ENCODE peak calls at places on chromosomes 2 and 18, in eight cellular contexts. U is AG04450; R is Panc1; V is astrocyte of the spinal cord; T is fibroblast of lung; K is activated CD8-positive, alpha-beta T cell treated with anti-CD3 and anti-CD28 coated beads for 36 hours; L is heart left ventricle; S is dorsolateral prefrontal cortex. O is an unnamed sample.

GRCh38 chr2:226873051-226873620 is 37.3 kb downstream of the RHBDD1 start:
- DNase-seq in S (no peak), K (peak), V (peak), R (no peak), U (no peak), T (peak), L (no peak), O (peak)

GRCh38 chr2:224628416-224628815 is 43.3 kb upstream of the CUL3 start:
- DNase-seq in S (no peak), V (no peak), K (no peak), L (no peak), R (no peak), T (no peak), U (no peak), O (no peak)

GRCh38 chr2:72788756-72789155 is 37.1 kb downstream of the EXOC6B start:
- DNase-seq in T (peak), R (no peak), V (peak), U (no peak), K (no peak), S (no peak), L (no peak), O (no peak)

GRCh38 chr18:49842656-49843055 is 29.3 kb upstream of the ACAA2 start:
- DNase-seq in K (no peak), U (no peak), L (no peak), R (no peak), V (no peak), S (no peak), T (no peak), O (peak)

GRCh38 chr2:239371726-239372686 is 28.8 kb downstream of the HDAC4 start:
- DNase-seq in L (no peak), U (no peak), R (no peak), T (no peak), V (no peak), K (no peak), S (no peak), O (no peak)

GRCh38 chr2:163248321-163249090 is 409.9 kb upstream of the KCNH7 start:
- DNase-seq in K (no peak), T (no peak), S (no peak), L (no peak), V (no peak), U (no peak), R (no peak), O (no peak)

GRCh38 chr2:100242416-100242815 is 79.9 kb downstream of the LONRF2 start:
- DNase-seq in V (no peak), K (no peak), S (no peak), U (peak), T (peak), L (no peak), R (no peak), O (peak)

GRCh38 chr2:19580830-19581229 is 222.4 kb upstream of the OSR1 start:
- DNase-seq in K (no peak), R (no peak), T (peak), S (no peak), U (peak), V (peak), L (no peak), O (no peak)

GRCh38 chr18:261398-262073 is 6.3 kb downstream of the THOC1 start:
- DNase-seq in V (peak), L (no peak), T (no peak), S (no peak), U (no peak), K (no peak), R (no peak), O (no peak)

GRCh38 chr2:27958711-27959378 is 68.3 kb downstream of the BABAM2 start:
- DNase-seq in V (peak), R (no peak), K (no peak), L (no peak), S (no peak), T (no peak), U (no peak), O (no peak)

GRCh38 chr2:96800762-96801463 is 15.2 kb upstream of the CNNM3 start:
- DNase-seq in K (peak), L (peak), U (no peak), R (no peak), S (peak), T (peak), V (peak), O (peak)

GRCh38 chr2:47905454-47906260 is 641 bp downstream of the FBXO11 start:
- DNase-seq in K (peak), V (no peak), S (peak), L (peak), R (no peak), U (no peak), T (peak), O (peak)

GRCh38 chr18:44789704-44790103 is 109.0 kb downstream of the SETBP1 start:
- DNase-seq in K (no peak), T (no peak), V (peak), U (no peak), R (no peak), S (no peak), L (peak), O (no peak)

GRCh38 chr2:109290887-109291675 is 162.1 kb downstream of the SH3RF3 start:
- DNase-seq in K (no peak), T (peak), U (peak), R (no peak), L (peak), S (peak), V (peak), O (no peak)

GRCh38 chr18:31245820-31246219 is 72.1 kb upstream of the DSG1 start:
- DNase-seq in L (no peak), S (no peak), T (no peak), R (no peak), U (no peak), K (no peak), V (no peak), O (no peak)

GRCh38 chr18:31241425-31241824 is 76.5 kb upstream of the DSG1 start:
- DNase-seq in U (no peak), S (no peak), T (no peak), R (no peak), V (no peak), L (no peak), K (no peak), O (no peak)

GRCh38 chr18:31243740-31244512 is 74.0 kb upstream of the DSG1 start:
- DNase-seq in R (no peak), V (no peak), S (no peak), U (no peak), L (no peak), K (no peak), T (no peak), O (no peak)

GRCh38 chr18:31244737-31245432 is 73.1 kb upstream of the DSG1 start:
- DNase-seq in K (no peak), R (no peak), V (no peak), L (no peak), U (no peak), T (no peak), S (no peak), O (no peak)

DNA sequence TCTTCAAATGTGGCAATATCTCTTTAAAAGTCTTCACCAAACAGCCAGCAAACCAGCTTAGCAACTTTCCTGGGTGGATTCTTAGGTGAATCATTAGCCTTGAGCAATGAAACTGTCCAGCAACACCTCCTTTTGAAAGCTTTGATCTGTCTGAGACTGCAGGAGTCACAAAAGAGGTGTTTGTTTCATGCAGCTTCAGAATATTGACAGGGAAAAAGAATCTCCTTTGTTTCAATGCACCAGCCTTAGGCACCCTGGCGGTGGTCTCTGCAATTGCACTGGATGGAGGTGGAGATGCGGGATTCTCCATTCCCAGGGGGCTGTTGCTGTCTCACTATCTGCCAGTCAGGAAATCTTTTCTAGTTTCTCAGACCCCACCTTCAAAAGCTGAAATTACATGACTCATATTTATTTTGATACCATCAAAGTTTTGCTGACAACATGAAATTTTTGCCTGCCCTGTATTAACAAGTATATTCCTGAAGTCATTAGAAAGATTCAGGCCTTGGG is 76.0 kb upstream of the DSG1 start:
- DNase-seq in R (no peak), L (no peak), U (no peak), T (no peak), S (no peak), V (no peak), K (no peak), O (no peak)
- TF ChIP-seq CTCF in R (peak), L (peak), U (no peak), T (peak), S (peak), V (peak), K (no peak), O (no peak)

GRCh38 chr2:16487686-16488085 is 177.9 kb downstream of the CYRIA start:
- DNase-seq in R (no peak), V (peak), K (no peak), T (peak), S (no peak), U (no peak), L (no peak), O (no peak)
- TF ChIP-seq CTCF in R (peak), V (no peak), K (no peak), T (peak), S (peak), U (no peak), L (peak), O (no peak)

GRCh38 chr18:56836173-56836572 is 185.0 kb downstream of the WDR7 start:
- DNase-seq in U (no peak), L (no peak), T (no peak), R (no peak), K (no peak), V (no peak), S (no peak), O (no peak)
- TF ChIP-seq CTCF in U (no peak), L (no peak), T (no peak), R (no peak), K (no peak), V (no peak), S (no peak), O (no peak)

DNA sequence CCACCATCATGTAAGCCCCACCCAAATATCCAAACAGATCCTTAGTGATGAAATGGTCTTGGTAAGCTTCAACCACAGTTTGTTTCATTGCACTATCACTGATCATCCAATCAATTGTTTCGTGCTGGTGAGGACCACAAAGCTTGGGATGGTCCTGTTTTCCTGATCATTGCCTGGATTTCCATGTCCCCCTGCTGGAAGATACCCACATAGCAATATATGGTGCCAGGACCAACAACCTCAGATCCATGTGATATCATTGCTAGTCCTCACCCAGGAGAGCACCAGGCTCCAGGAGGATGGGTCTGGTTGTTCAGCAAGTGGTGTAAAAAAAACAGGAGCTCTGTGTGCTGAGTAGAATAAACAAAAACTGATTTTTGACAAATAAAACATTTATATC is 206.5 kb upstream of the SH3BP4 start:
- DNase-seq in V (no peak), R (no peak), K (no peak), S (no peak), U (no peak), L (no peak), T (no peak), O (no peak)
- TF ChIP-seq CTCF in V (no peak), R (peak), K (no peak), S (no peak), U (no peak), L (no peak), T (peak), O (no peak)

DNA sequence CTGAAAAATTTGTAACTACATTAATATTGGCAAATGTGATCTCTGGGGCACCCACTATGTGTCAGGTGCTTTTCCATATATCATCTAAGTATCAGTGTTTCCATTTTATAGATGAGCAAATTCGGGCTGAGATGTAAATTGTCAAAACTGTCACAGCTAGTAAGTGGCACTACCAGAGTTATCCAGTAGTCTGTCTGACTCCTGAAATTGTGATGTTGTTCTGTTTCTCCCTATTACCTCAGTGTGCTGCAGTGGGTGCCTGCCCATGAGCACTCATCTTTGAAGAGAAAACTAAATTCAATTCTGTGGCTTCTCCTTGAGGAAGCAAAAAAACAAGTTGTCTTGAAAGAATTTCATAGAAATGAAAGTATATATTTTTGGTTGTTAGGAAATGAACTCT is 467.4 kb upstream of the FANCL start:
- DNase-seq in R (no peak), V (no peak), T (no peak), S (no peak), U (no peak), K (no peak), L (no peak), O (no peak)
- TF ChIP-seq CTCF in R (no peak), V (no peak), T (no peak), S (peak), U (no peak), K (no peak), L (no peak), O (no peak)

O was measured in GM13976.